ENCODE peak calls at places on chromosomes 16 and 17, in six cellular contexts. E, O, X, S, D and V are unnamed samples.

GRCh38 chr16:1331712-1332617 is 1.5 kb upstream of the BAIAP3 start:
- DNase-seq in S (peak), O (peak), X (peak), D (peak), E (peak), V (peak)

GRCh38 chr16:88638323-88639230 is at the start of gene IL17C:
- DNase-seq in D (no peak), S (no peak), O (no peak), E (no peak), X (no peak), V (no peak)

GRCh38 chr17:63698886-63699637 is 863 bp downstream of the LIMD2 start:
- DNase-seq in X (no peak), S (peak), O (peak), D (peak), E (no peak), V (peak)

GRCh38 chr16:79047337-79047736 is 553.2 kb downstream of the MAF start:
- DNase-seq in O (no peak), S (no peak), D (no peak), E (no peak), X (no peak), V (no peak)

GRCh38 chr17:2062571-2063183 is 7.8 kb downstream of the HIC1 start:
- DNase-seq in D (no peak), E (no peak), X (no peak), S (no peak), O (peak), V (peak)

GRCh38 chr16:6335072-6335471 is 997.6 kb upstream of the RBFOX1 start:
- DNase-seq in E (no peak), O (peak), X (no peak), S (no peak), D (no peak), V (no peak)

GRCh38 chr17:59762022-59762825 is 54.8 kb downstream of the VMP1 start:
- DNase-seq in O (peak), D (no peak), X (no peak), S (no peak), E (no peak), V (peak)

GRCh38 chr16:81516478-81517149 is 72.0 kb downstream of the CMIP start:
- DNase-seq in O (no peak), X (no peak), E (no peak), S (no peak), D (no peak), V (no peak)

GRCh38 chr16:1275791-1276579 is 20.1 kb downstream of the TPSD1 start:
- DNase-seq in X (no peak), S (no peak), E (no peak), D (no peak), O (no peak), V (no peak)

GRCh38 chr16:82070656-82071369 is 35.8 kb downstream of the HSD17B2 start:
- DNase-seq in E (no peak), O (peak), S (no peak), X (no peak), D (no peak), V (peak)

GRCh38 chr17:63150466-63150865 is 184.4 kb downstream of the TANC2 start:
- DNase-seq in E (no peak), X (no peak), D (no peak), S (no peak), O (no peak), V (no peak)

GRCh38 chr17:61555127-61555531 is 35.9 kb downstream of the NACA2 start:
- DNase-seq in D (no peak), S (no peak), O (no peak), E (no peak), X (no peak), V (no peak)

GRCh38 chr17:10398352-10398751 is 23.4 kb downstream of the MYH8 start:
- DNase-seq in S (no peak), X (no peak), E (no peak), O (no peak), D (no peak), V (no peak)

GRCh38 chr17:80099291-80100034 is 1.9 kb upstream of the GAA start:
- DNase-seq in X (no peak), S (no peak), D (no peak), O (no peak), E (no peak), V (no peak)

GRCh38 chr17:50308666-50309065 is 34.4 kb downstream of the TMEM92 start:
- DNase-seq in D (no peak), S (no peak), X (no peak), E (no peak), O (no peak), V (peak)

GRCh38 chr16:81625544-81626152 is 153.4 kb upstream of the PLCG2 start:
- DNase-seq in X (peak), E (no peak), S (peak), O (no peak), D (peak), V (peak)

GRCh38 chr16:29663020-29663828 is at the start of gene SPN:
- DNase-seq in D (no peak), S (peak), O (no peak), E (no peak), X (no peak), V (no peak)

GRCh38 chr17:49162866-49163265 is 30.3 kb downstream of the B4GALNT2 start:
- DNase-seq in D (no peak), X (no peak), E (no peak), S (no peak), O (no peak), V (no peak)

GRCh38 chr17:49165143-49165542 is 32.6 kb downstream of the B4GALNT2 start:
- DNase-seq in X (no peak), D (no peak), E (no peak), O (no peak), S (no peak), V (no peak)

GRCh38 chr17:49170216-49170615 is 37.6 kb downstream of the B4GALNT2 start:
- DNase-seq in X (no peak), D (no peak), S (no peak), E (no peak), O (no peak), V (no peak)

DNA sequence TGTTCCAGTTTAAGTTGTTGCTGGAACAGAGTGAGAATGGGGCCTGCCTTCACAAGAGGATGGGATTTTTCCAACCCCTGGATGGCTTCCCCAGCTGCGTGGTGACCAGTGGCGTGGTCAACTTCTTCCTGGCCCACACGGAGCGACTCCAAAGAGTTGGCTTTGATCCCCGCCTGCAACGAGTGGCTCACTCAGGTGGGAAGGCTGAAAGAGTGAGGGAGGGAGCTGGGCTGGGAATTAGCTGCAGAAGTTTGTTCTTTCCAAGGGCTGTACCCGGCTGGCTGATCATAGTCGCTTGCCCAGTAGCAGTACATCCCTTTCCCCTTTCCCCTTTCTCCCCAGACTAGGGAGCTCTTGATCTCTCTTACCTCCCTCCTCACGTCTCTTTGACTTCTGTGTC is 36.1 kb downstream of the B4GALNT2 start:
- DNase-seq in X (no peak), S (no peak), D (no peak), E (no peak), O (no peak), V (no peak)
- H3K4me3 ChIP-seq in X (no peak), S (no peak), D (no peak), E (no peak), O (no peak), V (no peak)

GRCh38 chr17:27356091-27356705 is 62.3 kb downstream of the WSB1 start:
- DNase-seq in D (no peak), S (no peak), O (no peak), E (no peak), X (no peak), V (no peak)

GRCh38 chr17:27354051-27354490 is 60.2 kb downstream of the WSB1 start:
- DNase-seq in O (no peak), D (no peak), X (no peak), S (no peak), E (no peak), V (no peak)

GRCh38 chr17:27353469-27354050 is 59.6 kb downstream of the WSB1 start:
- DNase-seq in O (peak), X (peak), S (peak), D (peak), E (peak), V (peak)

GRCh38 chr17:27355419-27355818 is 61.5 kb downstream of the WSB1 start:
- DNase-seq in S (no peak), X (no peak), E (no peak), O (no peak), D (no peak), V (no peak)

GRCh38 chr17:27354491-27355081 is 60.7 kb downstream of the WSB1 start:
- DNase-seq in S (no peak), D (no peak), E (no peak), X (no peak), O (peak), V (no peak)
- TF ChIP-seq CTCF in S (peak), D (no peak), E (no peak), X (no peak), O (peak), V (no peak)

DNA sequence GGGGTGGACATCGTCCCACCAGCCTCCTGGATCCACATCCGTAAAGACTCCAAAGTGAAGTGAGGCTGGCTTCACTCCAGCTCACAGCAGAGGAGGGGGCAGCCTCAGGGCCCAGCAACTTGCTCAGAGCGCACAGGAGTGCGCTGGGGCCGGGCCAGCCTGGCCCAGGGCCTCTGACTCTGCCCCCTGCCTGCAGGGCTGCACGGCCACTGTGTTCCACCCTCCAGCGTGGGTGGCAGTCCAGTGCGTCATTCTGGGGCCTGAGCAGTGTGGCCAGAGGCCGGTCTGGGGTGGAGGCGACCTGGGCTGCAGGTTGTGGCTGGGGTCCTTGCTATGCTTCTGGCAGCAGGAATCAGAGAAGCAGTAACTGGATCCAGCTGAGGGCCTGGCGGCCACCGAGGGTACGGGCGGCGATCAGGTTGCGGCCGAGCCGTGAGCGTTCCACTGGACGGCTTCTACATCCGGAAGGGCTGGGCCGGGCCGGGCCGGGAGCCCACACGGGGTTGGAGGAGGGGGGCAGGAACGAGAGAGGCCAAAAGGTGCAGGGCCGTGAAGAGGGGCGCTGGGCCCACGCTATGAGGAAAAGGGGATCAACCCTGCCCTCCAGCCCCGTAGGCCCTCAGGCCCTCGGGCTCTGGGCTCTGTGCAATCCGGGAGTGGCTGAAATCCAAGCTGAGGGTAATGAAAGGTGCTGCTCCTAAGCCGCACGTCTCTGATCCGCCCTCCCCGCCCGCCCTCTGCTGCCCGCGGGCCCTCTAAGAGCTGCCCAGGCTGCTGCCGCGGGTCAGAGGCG is at the start of gene FSCN2:
- DNase-seq in E (no peak), D (no peak), X (no peak), O (peak), S (no peak), V (no peak)
- H3K4me3 ChIP-seq in E (no peak), D (no peak), X (no peak), O (no peak), S (no peak), V (no peak)

GRCh38 chr17:45232514-45233422 is 11.1 kb downstream of the FMNL1 start:
- DNase-seq in E (no peak), D (no peak), S (no peak), O (no peak), X (no peak), V (no peak)

GRCh38 chr17:45236002-45236606 is 14.4 kb downstream of the FMNL1 start:
- DNase-seq in X (no peak), O (no peak), D (no peak), S (no peak), E (no peak), V (no peak)

GRCh38 chr17:45235071-45236001 is 13.7 kb downstream of the FMNL1 start:
- DNase-seq in X (peak), S (peak), O (peak), D (no peak), E (peak), V (peak)

GRCh38 chr17:45233423-45233924 is 11.8 kb downstream of the FMNL1 start:
- DNase-seq in O (no peak), X (no peak), E (no peak), D (no peak), S (no peak), V (no peak)

GRCh38 chr17:45234641-45235040 is 13.0 kb downstream of the FMNL1 start:
- DNase-seq in D (no peak), O (no peak), X (no peak), E (no peak), S (no peak), V (no peak)
- TF ChIP-seq CTCF in D (peak), O (peak), X (no peak), E (peak), S (peak), V (peak)

DNA sequence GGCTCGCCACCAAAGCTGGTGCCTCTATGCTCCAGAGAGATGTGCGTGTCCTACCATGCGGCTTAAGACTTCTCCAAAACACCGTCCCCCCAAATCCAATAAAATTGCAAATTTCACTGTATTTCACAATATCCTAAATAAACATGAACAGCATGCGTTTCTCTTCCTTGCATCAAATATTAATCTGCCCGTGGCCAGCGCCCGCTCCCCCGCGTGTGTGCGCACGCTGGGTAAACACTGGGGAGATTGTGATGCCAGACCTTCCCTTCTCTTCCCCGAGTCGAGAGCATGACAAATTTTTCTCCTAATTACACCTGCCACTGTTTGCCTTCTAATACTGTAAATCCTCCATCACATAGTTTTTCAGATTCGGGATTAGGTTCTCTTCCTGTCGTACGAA is 148.1 kb downstream of the MRM1 start:
- DNase-seq in E (no peak), O (no peak), X (no peak), S (no peak), D (no peak), V (no peak)
- H3K4me3 ChIP-seq in E (no peak), O (no peak), X (no peak), S (no peak), D (no peak), V (no peak)

DNA sequence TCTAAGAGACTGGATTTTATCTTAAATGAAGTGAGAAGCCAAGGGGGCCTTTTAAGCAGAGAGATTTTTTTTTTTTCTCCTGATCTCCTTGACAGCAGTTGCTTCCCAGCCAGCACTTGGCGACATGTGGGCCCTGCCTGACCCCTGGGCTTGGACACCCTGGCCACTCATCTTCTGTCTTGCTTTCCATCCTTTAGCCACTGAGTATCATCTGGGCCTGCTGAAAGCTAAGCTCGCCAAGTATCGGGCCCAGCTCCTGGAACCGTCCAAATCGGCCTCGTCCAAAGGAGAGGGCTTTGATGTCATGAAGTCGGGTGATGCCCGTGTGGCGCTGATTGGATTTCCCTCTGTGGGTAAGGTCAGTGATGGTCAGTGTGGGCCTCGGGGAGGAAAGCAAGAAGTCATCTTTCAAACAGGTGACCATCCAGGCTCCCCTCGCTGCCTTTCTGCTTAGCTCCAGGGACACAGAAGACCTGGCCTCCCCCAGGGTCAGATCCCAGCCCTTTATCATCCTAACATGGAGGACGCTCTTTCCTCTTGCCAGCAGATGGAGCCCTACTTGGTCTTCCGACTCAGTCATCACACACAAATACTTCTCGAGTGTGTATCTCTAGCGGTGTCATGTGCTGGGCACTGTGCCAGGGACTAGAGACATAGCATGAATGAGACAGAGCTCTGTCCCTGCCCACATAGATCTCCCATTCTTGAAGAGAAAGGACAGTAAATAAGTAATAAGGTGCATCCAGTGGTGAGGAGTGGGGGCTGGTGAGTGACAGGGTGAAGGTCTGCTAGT is 6.1 kb downstream of the DRG2 start:
- DNase-seq in S (no peak), O (peak), D (peak), X (no peak), E (peak), V (peak)
- TF ChIP-seq CTCF in S (peak), O (peak), D (no peak), X (no peak), E (peak), V (peak)

GRCh38 chr16:77439106-77439505 is 4.3 kb upstream of the ADAMTS18 start:
- DNase-seq in S (no peak), E (no peak), O (no peak), D (no peak), X (no peak), V (no peak)
- H3K4me3 ChIP-seq in S (no peak), E (no peak), O (no peak), D (no peak), X (no peak), V (no peak)

GRCh38 chr17:75515229-75515522 is 161 bp downstream of the CASKIN2 start:
- DNase-seq in X (no peak), S (no peak), O (no peak), E (no peak), D (no peak), V (no peak)
- TF ChIP-seq CTCF in X (no peak), S (no peak), O (no peak), E (no peak), D (no peak), V (no peak)

GRCh38 chr16:4987580-4988374 is 29.6 kb downstream of the SEC14L5 start:
- DNase-seq in E (no peak), O (no peak), S (no peak), X (no peak), D (no peak), V (no peak)
- H3K4me3 ChIP-seq in E (no peak), O (no peak), S (no peak), X (no peak), D (peak), V (no peak)